ENCODE peak calls at places on chromosome 6, in seven cellular contexts. B is left ventricle myocardium inferior, K is GM23338, N is endothelial cell, P is colonic mucosa, J is natural killer cell, G is uterus. L is an unnamed sample.

GRCh38 chr6:164826831-164827468 is 482.5 kb downstream of the C6orf118 start:
- DNase-seq in B (no peak), K (no peak), N (no peak), P (no peak), J (no peak), G (no peak), L (no peak)

GRCh38 chr6:13767121-13767794 is 47.1 kb downstream of the MCUR1 start:
- DNase-seq in B (peak; percentile 35), K (peak; percentile 59), N (no peak), P (peak; percentile 42), J (no peak), G (peak; percentile 61), L (no peak)

GRCh38 chr6:137550527-137550926 is 56.3 kb upstream of the OLIG3 start:
- DNase-seq in B (no peak), K (peak; percentile 26), N (no peak), P (no peak), J (no peak), G (no peak), L (no peak)

GRCh38 chr6:19806971-19807396 is 30.2 kb upstream of the ID4 start:
- DNase-seq in B (no peak), K (no peak), N (no peak), P (no peak), J (no peak), G (no peak), L (no peak)

GRCh38 chr6:33896391-33897192 is 92.8 kb upstream of the MLN start:
- DNase-seq in B (no peak), K (no peak), N (no peak), P (no peak), J (no peak), G (peak; percentile 57), L (no peak)

GRCh38 chr6:33430991-33431879 is 11.4 kb downstream of the SYNGAP1 start:
- DNase-seq in B (peak; percentile 47), K (peak; percentile 97), N (peak; percentile 84), P (no peak), J (peak; percentile 83), G (peak; percentile 79), L (peak; percentile 59)

GRCh38 chr6:111430605-111431378 is 52.2 kb downstream of the REV3L start:
- DNase-seq in B (no peak), K (no peak), N (no peak), P (no peak), J (no peak), G (no peak), L (no peak)

GRCh38 chr6:168088161-168089106 is 9.4 kb upstream of the FRMD1 start:
- DNase-seq in B (peak; percentile 33), K (peak; percentile 66), N (no peak), P (peak; percentile 74), J (no peak), G (peak; percentile 45), L (no peak)

GRCh38 chr6:139402935-139403386 is 28.5 kb upstream of the CITED2 start:
- DNase-seq in B (no peak), K (no peak), N (no peak), P (no peak), J (no peak), G (no peak), L (no peak)

GRCh38 chr6:113526553-113526952 is 330.6 kb upstream of the MARCKS start:
- DNase-seq in B (no peak), K (no peak), N (no peak), P (no peak), J (no peak), G (no peak), L (no peak)

GRCh38 chr6:19319005-19319404 is 518.2 kb upstream of the ID4 start:
- DNase-seq in B (no peak), K (no peak), N (no peak), P (no peak), J (no peak), G (no peak), L (no peak)

GRCh38 chr6:33236852-33237251 is 28.6 kb downstream of the RING1 start:
- DNase-seq in B (no peak), K (no peak), N (no peak), P (no peak), J (no peak), G (no peak), L (no peak)

GRCh38 chr6:38137609-38138008 is 318.1 kb downstream of the ZFAND3 start:
- DNase-seq in B (no peak), K (peak; percentile 78), N (no peak), P (no peak), J (no peak), G (no peak), L (no peak)

GRCh38 chr6:3014675-3015066 is 15.0 kb downstream of the NQO2 start:
- DNase-seq in B (no peak), K (no peak), N (no peak), P (no peak), J (no peak), G (no peak), L (no peak)

GRCh38 chr6:106178900-106179299 is 92.8 kb downstream of the PRDM1 start:
- DNase-seq in B (no peak), K (no peak), N (no peak), P (no peak), J (no peak), G (no peak), L (no peak)

GRCh38 chr6:155126727-155127439 is 131.8 kb downstream of the TIAM2 start:
- DNase-seq in B (no peak), K (no peak), N (no peak), P (no peak), J (no peak), G (no peak), L (no peak)

GRCh38 chr6:40996591-40997247 is 42.3 kb downstream of the UNC5CL start:
- DNase-seq in B (no peak), K (peak; percentile 45), N (peak; percentile 47), P (peak; percentile 35), J (no peak), G (no peak), L (no peak)

GRCh38 chr6:108114861-108115597 is 40.5 kb upstream of the OSTM1 start:
- DNase-seq in B (peak; percentile 64), K (peak; percentile 87), N (peak; percentile 62), P (peak; percentile 36), J (no peak), G (peak; percentile 31), L (peak; percentile 32)

GRCh38 chr6:39493717-39494116 is 171.2 kb upstream of the KCNK16 start:
- DNase-seq in B (no peak), K (no peak), N (no peak), P (no peak), J (no peak), G (no peak), L (no peak)

GRCh38 chr6:21115111-21115510 is 478.4 kb upstream of the SOX4 start:
- DNase-seq in B (no peak), K (no peak), N (no peak), P (no peak), J (no peak), G (no peak), L (no peak)

GRCh38 chr6:167424060-167424673 is 99.3 kb downstream of the TTLL2 start:
- DNase-seq in B (no peak), K (no peak), N (no peak), P (no peak), J (no peak), G (no peak), L (no peak)

GRCh38 chr6:160042014-160042773 is 73.3 kb downstream of the IGF2R start:
- DNase-seq in B (no peak), K (no peak), N (no peak), P (no peak), J (no peak), G (no peak), L (no peak)

GRCh38 chr6:107822154-107823046 is 1.7 kb downstream of the SCML4 start:
- DNase-seq in B (no peak), K (no peak), N (no peak), P (no peak), J (peak; percentile 30), G (no peak), L (no peak)

GRCh38 chr6:101876431-101876830 is 482.9 kb downstream of the GRIK2 start:
- DNase-seq in B (no peak), K (no peak), N (no peak), P (no peak), J (no peak), G (no peak), L (no peak)

DNA sequence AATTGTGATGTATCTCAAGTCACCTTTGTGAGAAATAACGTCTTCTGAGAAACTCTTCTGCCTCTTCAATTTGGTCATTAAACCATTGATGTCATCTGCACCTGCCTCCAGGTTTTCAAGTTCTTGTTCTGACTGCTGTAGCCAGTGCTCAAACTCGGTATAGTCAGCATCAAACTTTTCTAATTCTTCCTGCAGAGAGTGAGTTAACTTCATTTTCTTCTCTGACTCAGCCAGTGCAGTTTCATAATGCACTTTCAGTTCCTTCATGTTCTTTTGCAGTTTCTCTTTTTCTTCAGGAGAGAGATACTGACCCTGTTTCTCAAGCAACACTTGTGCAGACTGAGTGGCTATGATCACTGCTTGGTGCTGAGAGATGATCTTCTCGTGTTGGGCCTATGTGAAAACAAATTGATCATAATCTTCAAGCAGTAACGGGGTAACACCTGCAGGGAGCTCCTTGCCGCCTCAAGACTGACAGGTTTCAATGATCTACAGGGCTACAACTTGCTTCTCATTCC is 48.8 kb downstream of the DST start:
- DNase-seq in B (no peak), K (no peak), N (no peak), P (no peak), J (no peak), G (no peak), L (no peak)
- TF ChIP-seq CTCF in B (no peak), K (no peak), N (no peak), P (no peak), J (no peak), G (no peak), L (no peak)

DNA sequence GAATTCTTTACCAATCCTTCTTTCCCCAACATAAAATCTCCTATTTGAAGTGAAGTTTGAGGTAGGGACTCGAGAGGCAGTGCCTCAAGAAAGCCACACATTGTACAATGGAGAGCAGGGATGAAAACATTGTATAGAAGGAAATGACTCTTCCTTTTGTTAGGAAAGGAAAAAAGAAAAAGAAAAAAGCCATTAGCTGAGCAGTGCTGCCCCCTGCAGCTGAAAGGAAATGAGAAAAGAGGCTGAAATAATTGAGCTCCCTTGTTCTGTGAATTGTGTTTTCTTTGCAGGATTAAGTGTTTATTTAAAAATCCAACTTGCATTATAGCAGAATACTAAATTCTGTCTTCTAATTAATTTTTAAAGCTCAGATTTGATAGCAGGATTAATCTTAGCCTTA is 162.9 kb upstream of the SASH1 start:
- DNase-seq in B (no peak), K (peak; percentile 64), N (peak; percentile 55), P (no peak), J (no peak), G (no peak), L (no peak)
- TF ChIP-seq CTCF in B (peak; percentile 43), K (peak; percentile 66), N (peak; percentile 56), P (peak; percentile 35), J (no peak), G (peak; percentile 25), L (peak; percentile 42)

GRCh38 chr6:30981942-30982772 is 1.4 kb upstream of the MUC21 start:
- DNase-seq in B (no peak), K (peak; percentile 88), N (peak; percentile 7), P (peak; percentile 23), J (no peak), G (peak; percentile 24), L (no peak)
- TF ChIP-seq CTCF in B (peak; percentile 28), K (peak; percentile 38), N (no peak), P (no peak), J (no peak), G (no peak), L (peak; percentile 55)

DNA sequence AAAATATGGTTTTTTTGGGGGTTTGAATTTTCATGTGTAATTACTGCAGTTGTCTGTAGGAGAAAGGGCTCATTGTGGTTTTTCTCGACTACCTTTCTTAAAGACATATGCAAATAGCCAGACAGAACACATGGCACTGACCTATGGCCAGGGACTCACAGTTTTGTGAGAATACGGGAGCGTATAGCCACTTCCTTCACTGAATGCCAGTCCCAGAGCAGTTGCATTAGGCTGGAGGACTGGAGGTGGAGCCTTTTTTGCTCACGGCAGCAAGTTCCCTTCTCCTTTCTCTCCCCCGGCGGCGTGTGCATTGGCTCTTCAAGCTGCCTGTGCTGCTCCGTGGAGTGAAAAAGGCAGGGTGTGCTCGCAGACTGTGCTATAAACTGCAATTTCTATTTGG is 114.9 kb downstream of the AKAP7 start:
- DNase-seq in B (peak; percentile 49), K (peak; percentile 77), N (peak; percentile 21), P (peak; percentile 82), J (no peak), G (peak; percentile 16), L (no peak)
- TF ChIP-seq CTCF in B (no peak), K (no peak), N (no peak), P (no peak), J (no peak), G (no peak), L (no peak)

L was measured in progenitor cell of endocrine pancreas.